ENCODE peak calls at places on chromosome 2, in five cellular contexts. P is cardiac septum; L is activated CD4-positive, alpha-beta T cell treated with anti-CD3 and anti-CD28 coated beads, Interleukin-2, amount 50 U/mL, for 48 hours; I is GM04504; Y is heart left ventricle. F is an unnamed sample.

GRCh38 chr2:165815742-165816141 is 21.7 kb upstream of the GALNT3 start:
- DNase-seq in P (no peak), L (no peak), I (no peak), Y (no peak), F (no peak)

GRCh38 chr2:40240067-40240466 is 211.8 kb downstream of the SLC8A1 start:
- DNase-seq in P (peak), L (no peak), I (peak), Y (peak), F (no peak)

GRCh38 chr2:195575879-195576391 is 81.1 kb upstream of the SLC39A10 start:
- DNase-seq in P (no peak), L (no peak), I (peak), Y (no peak), F (no peak)

GRCh38 chr2:239824051-239824694 is 201.0 kb downstream of the NDUFA10 start:
- DNase-seq in P (peak), L (no peak), I (no peak), Y (peak), F (no peak)

GRCh38 chr2:145190031-145190703 is 670.2 kb upstream of the ZEB2 start:
- DNase-seq in P (no peak), L (no peak), I (no peak), Y (no peak), F (no peak)

GRCh38 chr2:113078350-113078839 is 10.6 kb downstream of the IL1F10 start:
- DNase-seq in P (no peak), L (no peak), I (no peak), Y (no peak), F (peak)

GRCh38 chr2:21346984-21347383 is 223.2 kb downstream of the TDRD15 start:
- DNase-seq in P (no peak), L (no peak), I (no peak), Y (no peak), F (no peak)

GRCh38 chr2:173171924-173172643 is 96.4 kb downstream of the MAP3K20 start:
- DNase-seq in P (no peak), L (no peak), I (no peak), Y (no peak), F (no peak)

GRCh38 chr2:9739508-9739907 is 103.8 kb upstream of the TAF1B start:
- DNase-seq in P (peak), L (peak), I (no peak), Y (peak), F (no peak)

GRCh38 chr2:240269886-240270285 is 129.4 kb upstream of the OTOS start:
- DNase-seq in P (no peak), L (no peak), I (no peak), Y (no peak), F (no peak)

GRCh38 chr2:119478188-119479065 is 45.9 kb downstream of the SCTR start:
- DNase-seq in P (no peak), L (no peak), I (no peak), Y (no peak), F (no peak)

GRCh38 chr2:46298522-46299351 is 1.5 kb downstream of the EPAS1 start:
- DNase-seq in P (peak), L (peak), I (peak), Y (peak), F (no peak)

GRCh38 chr2:66495788-66496640 is 61.1 kb downstream of the MEIS1 start:
- DNase-seq in P (peak), L (no peak), I (peak), Y (no peak), F (no peak)

GRCh38 chr2:236334122-236334876 is 70.1 kb upstream of the ASB18 start:
- DNase-seq in P (no peak), L (no peak), I (no peak), Y (no peak), F (no peak)

GRCh38 chr2:46812381-46813024 is 103.1 kb downstream of the MCFD2 start:
- DNase-seq in P (peak), L (no peak), I (peak), Y (peak), F (no peak)